ENCODE peak calls at places on chromosomes 6 and 20, in eight cellular contexts. K is stimulated activated CD4-positive, alpha-beta T cell treated with anti-CD3 and anti-CD28 coated beads, Interleukin-15, amount 100 ng/mL, for 1 hour; F is GM12891; Q is NCI-H146; N is NCI-H1105; J is HCEC 1CT; W is NCI-H1092; C is HEK293T. R is an unnamed sample.

GRCh38 chr6:16748028-16748319 is 13.3 kb downstream of the ATXN1 start:
- DNase-seq in K (no peak), F (no peak), Q (no peak), N (no peak), J (no peak), W (no peak), C (no peak), R (no peak)

GRCh38 chr6:117573006-117573680 is 29.2 kb downstream of the GOPC start:
- DNase-seq in K (no peak), F (no peak), Q (no peak), N (no peak), J (no peak), W (no peak), C (no peak), R (no peak)

GRCh38 chr6:54910326-54910952 is 63.9 kb downstream of the FAM83B start:
- DNase-seq in K (no peak), F (no peak), Q (no peak), N (peak; percentile 42), J (no peak), W (no peak), C (no peak), R (no peak)

GRCh38 chr20:63230800-63231268 is 4.9 kb upstream of the BIRC7 start:
- DNase-seq in K (no peak), F (no peak), Q (peak; percentile 56), N (no peak), J (peak; percentile 75), W (no peak), C (peak; percentile 63), R (peak; percentile 85)

GRCh38 chr6:6320901-6321300 is 439 bp upstream of the F13A1 start:
- DNase-seq in K (no peak), F (no peak), Q (no peak), N (no peak), J (no peak), W (no peak), C (no peak), R (no peak)

GRCh38 chr6:83062225-83062624 is 3.4 kb downstream of the UBE3D start:
- DNase-seq in K (no peak), F (no peak), Q (no peak), N (no peak), J (peak; percentile 40), W (no peak), C (no peak), R (no peak)

GRCh38 chr20:61533231-61533631 is 281.2 kb downstream of the CDH4 start:
- DNase-seq in K (no peak), F (no peak), Q (no peak), N (no peak), J (no peak), W (no peak), C (no peak), R (no peak)

GRCh38 chr6:169652896-169653295 is 48.9 kb downstream of the WDR27 start:
- DNase-seq in K (no peak), F (no peak), Q (no peak), N (no peak), J (no peak), W (no peak), C (no peak), R (no peak)

GRCh38 chr6:77620290-77620882 is 32.5 kb upstream of the MEI4 start:
- DNase-seq in K (no peak), F (no peak), Q (peak; percentile 11), N (no peak), J (peak; percentile 16), W (no peak), C (peak; percentile 10), R (peak; percentile 47)

GRCh38 chr6:116779569-116780164 is 14.1 kb upstream of the FAM162B start:
- DNase-seq in K (no peak), F (no peak), Q (peak; percentile 37), N (peak; percentile 36), J (peak; percentile 55), W (no peak), C (peak; percentile 46), R (no peak)

GRCh38 chr6:28553986-28554881 is 28.6 kb downstream of the GPX5 start:
- DNase-seq in K (no peak), F (no peak), Q (peak; percentile 71), N (peak; percentile 49), J (no peak), W (no peak), C (no peak), R (no peak)

GRCh38 chr20:1930165-1930564 is 35.0 kb downstream of the SIRPA start:
- DNase-seq in K (no peak), F (no peak), Q (no peak), N (no peak), J (no peak), W (no peak), C (no peak), R (no peak)

GRCh38 chr6:132513821-132514545 is 1.1 kb upstream of the STX7 start:
- DNase-seq in K (no peak), F (no peak), Q (no peak), N (no peak), J (no peak), W (no peak), C (no peak), R (no peak)

GRCh38 chr6:67683960-67684359 is 951.1 kb upstream of the ADGRB3 start:
- DNase-seq in K (no peak), F (no peak), Q (no peak), N (no peak), J (peak; percentile 96), W (no peak), C (no peak), R (no peak)

GRCh38 chr6:108914235-108915022 is 66.2 kb downstream of the ARMC2 start:
- DNase-seq in K (no peak), F (no peak), Q (peak; percentile 35), N (no peak), J (peak; percentile 14), W (no peak), C (peak; percentile 65), R (peak; percentile 52)

GRCh38 chr6:41689171-41690008 is 46.0 kb downstream of the TFEB start:
- DNase-seq in K (no peak), F (no peak), Q (no peak), N (no peak), J (no peak), W (no peak), C (no peak), R (no peak)

GRCh38 chr6:136775548-136775947 is 16.7 kb downstream of the MAP3K5 start:
- DNase-seq in K (no peak), F (no peak), Q (no peak), N (no peak), J (no peak), W (no peak), C (no peak), R (no peak)

GRCh38 chr6:33620158-33620583 is 951 bp upstream of the ITPR3 start:
- DNase-seq in K (no peak), F (no peak), Q (peak; percentile 16), N (peak; percentile 41), J (peak; percentile 48), W (no peak), C (no peak), R (peak; percentile 65)

GRCh38 chr20:50053790-50054547 is 59.0 kb downstream of the UBE2V1 start:
- DNase-seq in K (no peak), F (no peak), Q (no peak), N (no peak), J (no peak), W (no peak), C (no peak), R (no peak)

GRCh38 chr20:58042626-58043025 is 185.8 kb downstream of the ANKRD60 start:
- DNase-seq in K (no peak), F (no peak), Q (no peak), N (no peak), J (no peak), W (no peak), C (no peak), R (no peak)

GRCh38 chr6:4091926-4092325 is 13.0 kb upstream of the FAM217A start:
- DNase-seq in K (no peak), F (no peak), Q (no peak), N (no peak), J (no peak), W (no peak), C (no peak), R (peak; percentile 88)

GRCh38 chr20:53842301-53843099 is 227.9 kb downstream of the BCAS1 start:
- DNase-seq in K (no peak), F (no peak), Q (no peak), N (no peak), J (no peak), W (no peak), C (no peak), R (no peak)

GRCh38 chr20:63085087-63085861 is 78.5 kb upstream of the BHLHE23 start:
- DNase-seq in K (no peak), F (no peak), Q (no peak), N (no peak), J (no peak), W (no peak), C (no peak), R (peak; percentile 89)

GRCh38 chr6:142694054-142694453 is 250.9 kb downstream of the HIVEP2 start:
- DNase-seq in K (no peak), F (no peak), Q (no peak), N (no peak), J (peak; percentile 23), W (no peak), C (no peak), R (no peak)

GRCh38 chr20:49704932-49705336 is 8.7 kb downstream of the B4GALT5 start:
- DNase-seq in K (no peak), F (no peak), Q (peak; percentile 84), N (peak; percentile 46), J (no peak), W (no peak), C (no peak), R (no peak)

GRCh38 chr6:71510057-71510713 is 221.6 kb downstream of the OGFRL1 start:
- DNase-seq in K (no peak), F (no peak), Q (peak; percentile 1), N (peak; percentile 42), J (peak; percentile 87), W (no peak), C (peak; percentile 40), R (peak; percentile 28)

GRCh38 chr20:50737352-50737751 is 6.0 kb downstream of the PARD6B start:
- DNase-seq in K (no peak), F (no peak), Q (no peak), N (no peak), J (no peak), W (no peak), C (no peak), R (no peak)

GRCh38 chr6:2085657-2086056 is 159.7 kb downstream of the GMDS start:
- DNase-seq in K (no peak), F (no peak), Q (no peak), N (no peak), J (no peak), W (no peak), C (no peak), R (no peak)

GRCh38 chr20:12914804-12915203 is 94.0 kb upstream of the SPTLC3 start:
- DNase-seq in K (no peak), F (no peak), Q (no peak), N (no peak), J (no peak), W (no peak), C (no peak), R (no peak)

GRCh38 chr6:26222587-26222986 is 135.4 kb downstream of the HFE start:
- DNase-seq in K (no peak), F (no peak), Q (peak; percentile 54), N (no peak), J (no peak), W (no peak), C (no peak), R (no peak)

GRCh38 chr20:3768342-3769130 is 983 bp upstream of the ADISSP start:
- DNase-seq in K (peak; percentile 53), F (peak; percentile 83), Q (peak; percentile 85), N (peak; percentile 83), J (peak; percentile 81), W (peak; percentile 46), C (peak; percentile 77), R (peak; percentile 83)

GRCh38 chr20:44734938-44735337 is 10.7 kb upstream of the KCNK15 start:
- DNase-seq in K (no peak), F (no peak), Q (no peak), N (no peak), J (peak; percentile 57), W (no peak), C (no peak), R (peak; percentile 34)

GRCh38 chr20:17541996-17542395 is 10.8 kb upstream of the BFSP1 start:
- DNase-seq in K (no peak), F (no peak), Q (no peak), N (no peak), J (peak; percentile 92), W (no peak), C (no peak), R (no peak)

GRCh38 chr6:134405386-134406087 is 87.6 kb upstream of the SGK1 start:
- DNase-seq in K (no peak), F (no peak), Q (no peak), N (no peak), J (no peak), W (no peak), C (no peak), R (no peak)